ENCODE peak calls at places on chromosomes 11 and 22, in four cellular contexts. Q is SK-N-SH, K is K562, L is HCT116. N is an unnamed sample.

GRCh38 chr22:37563153-37564081 is 3.1 kb downstream of the CDC42EP1 start:
- DNase-seq in Q (no peak), K (peak), L (peak), N (peak)

GRCh38 chr22:38699784-38700183 is 959 bp downstream of the JOSD1 start:
- DNase-seq in Q (no peak), K (no peak), L (no peak), N (peak)

GRCh38 chr11:1761857-1762536 is 1.7 kb downstream of the CTSD start:
- DNase-seq in Q (no peak), K (no peak), L (no peak), N (no peak)

GRCh38 chr11:12694182-12694531 is 19.9 kb downstream of the TEAD1 start:
- DNase-seq in Q (no peak), K (no peak), L (no peak), N (no peak)

GRCh38 chr11:76371170-76371569 is 9.8 kb downstream of the THAP12 start:
- DNase-seq in Q (no peak), K (peak), L (peak), N (no peak)

GRCh38 chr11:96758957-96759356 is 369.1 kb downstream of the JRKL start:
- DNase-seq in Q (no peak), K (no peak), L (no peak), N (no peak)

GRCh38 chr11:73958521-73959141 is 7.8 kb downstream of the DNAJB13 start:
- DNase-seq in Q (no peak), K (no peak), L (no peak), N (no peak)

GRCh38 chr22:37254867-37255233 is 10.8 kb upstream of the RAC2 start:
- DNase-seq in Q (no peak), K (peak), L (no peak), N (no peak)

GRCh38 chr22:21669026-21669425 is 3.2 kb downstream of the PPIL2 start:
- DNase-seq in Q (no peak), K (no peak), L (no peak), N (no peak)

GRCh38 chr22:46459347-46460065 is 77.9 kb downstream of the CELSR1 start:
- DNase-seq in Q (no peak), K (no peak), L (no peak), N (no peak)

GRCh38 chr11:128310676-128311445 is 276.5 kb downstream of the ETS1 start:
- DNase-seq in Q (no peak), K (no peak), L (no peak), N (no peak)

DNA sequence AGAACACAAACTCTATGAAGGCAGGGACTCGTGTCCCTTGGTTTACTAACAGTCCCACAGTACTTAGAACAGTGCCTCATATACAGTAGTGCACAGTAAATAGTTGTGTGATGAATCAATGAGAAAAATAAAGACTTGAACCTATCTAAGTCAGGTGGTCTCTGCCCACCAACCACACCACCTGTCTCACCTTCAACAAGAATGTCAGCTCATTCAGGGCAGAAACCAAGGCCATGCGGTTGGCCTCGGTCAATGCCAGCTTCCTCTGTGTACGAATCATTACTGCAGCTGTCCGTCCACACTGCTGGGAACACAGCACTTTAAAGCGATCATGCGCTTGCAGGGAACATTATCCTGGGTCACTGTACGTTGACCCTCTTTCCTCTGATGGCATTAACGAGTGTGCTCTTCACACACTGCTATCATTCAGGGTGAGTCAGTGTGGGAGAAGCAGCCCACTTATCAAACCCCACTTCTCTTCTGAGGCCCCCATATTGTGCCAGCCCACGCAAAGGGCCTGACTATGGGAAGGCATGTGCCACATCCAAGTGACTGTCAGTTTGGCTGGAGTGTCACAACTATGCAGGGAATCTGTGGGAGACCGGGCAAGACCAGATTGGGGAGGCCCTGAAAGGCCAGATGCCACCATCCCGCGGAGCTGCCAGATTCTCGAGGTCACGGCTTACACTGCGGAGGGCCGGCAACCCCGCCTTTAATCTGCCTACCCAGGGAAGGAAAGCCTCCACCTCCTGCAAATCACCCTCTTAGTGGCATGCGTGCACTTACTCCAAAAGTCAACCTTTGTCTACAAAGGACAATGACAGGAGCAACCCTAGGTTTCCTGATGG is 36.1 kb downstream of the LARGE1 start:
- DNase-seq in Q (no peak), K (no peak), L (no peak), N (peak)
- TF ChIP-seq ELF1 in Q (no peak), K (no peak), L (no peak), N (no peak)

GRCh38 chr11:65786786-65787636 is at the start of gene OVOL1:
- DNase-seq in Q (peak), K (no peak), L (peak), N (no peak)
- TF ChIP-seq ELF1 in Q (no peak), K (no peak), L (no peak), N (no peak)

GRCh38 chr11:65764434-65764833 is 16.3 kb downstream of the AP5B1 start:
- DNase-seq in Q (no peak), K (no peak), L (no peak), N (peak)

GRCh38 chr11:65767406-65767805 is 13.4 kb downstream of the AP5B1 start:
- DNase-seq in Q (no peak), K (no peak), L (no peak), N (no peak)

GRCh38 chr11:65770951-65771567 is 9.7 kb downstream of the AP5B1 start:
- DNase-seq in Q (no peak), K (no peak), L (no peak), N (peak)

GRCh38 chr11:65771589-65772112 is 9.1 kb downstream of the AP5B1 start:
- DNase-seq in Q (no peak), K (no peak), L (no peak), N (no peak)

GRCh38 chr11:65766535-65766934 is 14.2 kb downstream of the AP5B1 start:
- DNase-seq in Q (no peak), K (no peak), L (no peak), N (no peak)
- TF ChIP-seq ELF1 in Q (no peak), K (no peak), L (no peak), N (no peak)

GRCh38 chr11:108239076-108239475 is 16.2 kb downstream of the ATM start:
- DNase-seq in Q (no peak), K (no peak), L (no peak), N (no peak)
- TF ChIP-seq ELF1 in Q (no peak), K (no peak), L (no peak), N (no peak)

DNA sequence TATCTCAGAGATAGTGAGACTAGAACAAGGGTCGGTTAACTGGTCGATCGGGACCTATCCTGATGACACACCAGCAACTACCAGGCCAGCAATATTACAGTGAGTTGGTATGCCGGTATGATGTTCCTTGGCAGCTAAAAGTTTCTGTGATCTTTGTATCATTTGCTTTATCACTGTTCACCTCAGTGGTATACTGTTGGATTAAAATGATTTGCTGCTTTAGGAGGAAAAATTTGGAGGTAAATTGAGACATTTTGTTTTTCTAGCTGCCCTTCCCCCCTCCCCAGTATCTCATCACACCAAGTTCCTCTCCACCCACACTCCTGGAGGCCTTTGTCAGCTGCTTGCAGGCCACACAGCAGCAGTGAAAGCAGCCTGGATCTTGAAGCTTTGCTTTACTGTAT is 6.9 kb upstream of the SIDT2 start:
- DNase-seq in Q (no peak), K (peak), L (no peak), N (no peak)
- TF ChIP-seq ELF1 in Q (no peak), K (no peak), L (no peak), N (no peak)

GRCh38 chr11:62427630-62428233 is 8.9 kb downstream of the SCGB1A1 start:
- DNase-seq in Q (peak), K (no peak), L (no peak), N (no peak)
- TF ChIP-seq ELF1 in Q (no peak), K (no peak), L (no peak), N (no peak)

GRCh38 chr11:27174672-27175210 is 134.1 kb downstream of the BBOX1 start:
- DNase-seq in Q (no peak), K (no peak), L (no peak), N (peak)

GRCh38 chr11:27178859-27179258 is 138.2 kb downstream of the BBOX1 start:
- DNase-seq in Q (no peak), K (no peak), L (no peak), N (no peak)

GRCh38 chr11:27173545-27173944 is 132.9 kb downstream of the BBOX1 start:
- DNase-seq in Q (no peak), K (no peak), L (no peak), N (no peak)

GRCh38 chr11:27171391-27171790 is 130.8 kb downstream of the BBOX1 start:
- DNase-seq in Q (no peak), K (no peak), L (no peak), N (no peak)

GRCh38 chr11:27174026-27174425 is 133.4 kb downstream of the BBOX1 start:
- DNase-seq in Q (no peak), K (no peak), L (no peak), N (peak)
- TF ChIP-seq ELF1 in Q (no peak), K (no peak), L (no peak), N (no peak)

GRCh38 chr22:26066534-26066933 is 102.7 kb upstream of the SEZ6L start:
- DNase-seq in Q (no peak), K (no peak), L (no peak), N (no peak)
- TF ChIP-seq ELF1 in Q (no peak), K (no peak), L (no peak), N (no peak)

GRCh38 chr22:40403651-40404050 is 33.3 kb downstream of the SGSM3 start:
- DNase-seq in Q (no peak), K (no peak), L (no peak), N (no peak)

GRCh38 chr22:40403141-40403540 is 32.7 kb downstream of the SGSM3 start:
- DNase-seq in Q (no peak), K (no peak), L (no peak), N (no peak)

GRCh38 chr22:40406063-40406890 is 35.9 kb downstream of the SGSM3 start:
- DNase-seq in Q (no peak), K (no peak), L (no peak), N (no peak)

GRCh38 chr22:40405178-40406062 is 35.0 kb downstream of the SGSM3 start:
- DNase-seq in Q (no peak), K (no peak), L (no peak), N (no peak)

GRCh38 chr22:40404251-40405177 is 34.1 kb downstream of the SGSM3 start:
- DNase-seq in Q (no peak), K (no peak), L (no peak), N (no peak)
- TF ChIP-seq ELF1 in Q (no peak), K (no peak), L (no peak), N (no peak)

N was measured in HepG2.